ENCODE peak calls at places on chromosomes 12 and 14, in four cellular contexts. E is stimulated activated CD8-positive, alpha-beta memory T cell treated with anti-CD3 and anti-CD28 coated beads, Interleukin-4, amount 100 ng/mL, for 24 hours; Q is H54; P is A549. Y is an unnamed sample.

GRCh38 chr14:60184597-60185555 is 19.7 kb upstream of the DHRS7 start:
- DNase-seq in E (no peak), Q (no peak), P (no peak), Y (no peak)

GRCh38 chr12:106754331-106754730 is 20.2 kb upstream of the RIC8B start:
- DNase-seq in E (no peak), Q (no peak), P (no peak), Y (no peak)

GRCh38 chr12:47744005-47744651 is 14.6 kb downstream of the RAPGEF3 start:
- DNase-seq in E (no peak), Q (no peak), P (peak; percentile 39), Y (no peak)

GRCh38 chr12:127147724-127148123 is 1119.2 kb upstream of the TMEM132C start:
- DNase-seq in E (no peak), Q (no peak), P (no peak), Y (no peak)

GRCh38 chr12:55966408-55967281 is at the start of gene CDK2:
- DNase-seq in E (peak; percentile 88), Q (peak; percentile 80), P (peak; percentile 79), Y (peak; percentile 96)

GRCh38 chr14:100348779-100349708 is 25.9 kb downstream of the SLC25A47 start:
- DNase-seq in E (no peak), Q (no peak), P (no peak), Y (no peak)

GRCh38 chr14:68823434-68824206 is 30.8 kb upstream of the ZFP36L1 start:
- DNase-seq in E (no peak), Q (no peak), P (no peak), Y (no peak)

GRCh38 chr12:62813031-62813829 is 121.7 kb downstream of the PPM1H start:
- DNase-seq in E (peak; percentile 4), Q (no peak), P (peak; percentile 83), Y (no peak)

GRCh38 chr14:68628605-68629310 is 164.1 kb downstream of the ZFP36L1 start:
- DNase-seq in E (no peak), Q (no peak), P (no peak), Y (no peak)